ENCODE peak calls at places on chromosomes 7 and 10, in six cellular contexts. R is neural progenitor cell, D is hepatocyte, V is OCI-LY7, X is HCT116, Y is GM23338. I is an unnamed sample.

GRCh38 chr7:128946936-128947830 is 9.5 kb downstream of the IRF5 start:
- DNase-seq in D (no peak), X (no peak), Y (peak; percentile 69), V (no peak), R (no peak), I (no peak)

GRCh38 chr10:104441601-104442000 is 88.0 kb downstream of the CFAP58 start:
- DNase-seq in V (no peak), D (peak; percentile 23), R (no peak), Y (no peak), X (no peak), I (peak; percentile 95)

GRCh38 chr7:16616122-16616521 is 29.4 kb downstream of the ANKMY2 start:
- DNase-seq in D (no peak), V (no peak), Y (no peak), X (no peak), R (no peak), I (no peak)

GRCh38 chr10:114694735-114695134 is 36.7 kb upstream of the ABLIM1 start:
- DNase-seq in V (peak; percentile 38), D (peak; percentile 73), R (peak; percentile 71), X (peak; percentile 61), Y (peak; percentile 87), I (peak; percentile 54)

GRCh38 chr10:70714245-70714644 is 41.9 kb downstream of the ADAMTS14 start:
- DNase-seq in D (no peak), V (no peak), X (no peak), Y (no peak), R (no peak), I (no peak)

GRCh38 chr7:11714676-11715075 is 117.3 kb downstream of the THSD7A start:
- DNase-seq in Y (no peak), R (no peak), D (no peak), X (no peak), V (no peak), I (no peak)

GRCh38 chr7:35875292-35875691 is 74.4 kb downstream of the SEPTIN7 start:
- DNase-seq in D (no peak), X (no peak), V (no peak), Y (no peak), R (no peak), I (peak; percentile 54)

GRCh38 chr7:15525652-15526263 is 36.1 kb downstream of the AGMO start:
- DNase-seq in D (no peak), Y (no peak), R (no peak), V (no peak), X (no peak), I (no peak)

GRCh38 chr10:5531558-5532230 is 6.9 kb downstream of the CALML3 start:
- DNase-seq in X (no peak), R (no peak), D (no peak), Y (no peak), V (no peak), I (no peak)

GRCh38 chr7:80335473-80336232 is 176.2 kb downstream of the GNAT3 start:
- DNase-seq in D (peak; percentile 76), X (no peak), Y (no peak), V (no peak), R (peak; percentile 50), I (no peak)

GRCh38 chr10:4353964-4354363 is 472.0 kb upstream of the AKR1E2 start:
- DNase-seq in R (no peak), D (no peak), V (no peak), X (peak; percentile 26), Y (no peak), I (peak; percentile 63)

GRCh38 chr7:101058355-101058754 is 26.9 kb upstream of the TRIM56 start:
- DNase-seq in V (peak; percentile 45), R (peak; percentile 86), D (peak; percentile 74), Y (peak; percentile 78), X (peak; percentile 8), I (peak; percentile 52)

GRCh38 chr10:80855348-80855971 is 317.8 kb downstream of the SH2D4B start:
- DNase-seq in X (no peak), R (peak; percentile 70), D (peak; percentile 31), Y (peak; percentile 88), V (peak; percentile 33), I (no peak)

GRCh38 chr7:150897502-150898474 is 45.5 kb downstream of the AOC1 start:
- DNase-seq in X (no peak), Y (no peak), D (no peak), R (no peak), V (peak; percentile 93), I (no peak)

GRCh38 chr7:115749924-115750323 is 280.6 kb downstream of the TFEC start:
- DNase-seq in X (no peak), D (peak; percentile 12), Y (no peak), R (no peak), V (no peak), I (no peak)

GRCh38 chr10:63543576-63543962 is 22.4 kb downstream of the REEP3 start:
- DNase-seq in V (no peak), Y (no peak), R (no peak), D (no peak), X (no peak), I (no peak)

GRCh38 chr10:70201105-70201504 is 30.8 kb upstream of the SAR1A start:
- DNase-seq in X (no peak), Y (no peak), D (no peak), V (no peak), R (no peak), I (peak; percentile 31)

GRCh38 chr10:50517626-50518025 is 106.1 kb downstream of the SGMS1 start:
- DNase-seq in D (no peak), R (no peak), X (no peak), V (no peak), Y (no peak), I (no peak)

GRCh38 chr10:101840741-101841453 is 2.7 kb downstream of the KCNIP2 start:
- DNase-seq in Y (peak; percentile 96), X (peak; percentile 72), V (peak; percentile 75), R (peak; percentile 97), D (peak; percentile 91), I (peak; percentile 90)

GRCh38 chr10:46282460-46283216 is 4.2 kb upstream of the ANTXRL start:
- DNase-seq in V (no peak), Y (peak; percentile 59), D (peak; percentile 86), X (peak; percentile 27), R (peak; percentile 70), I (peak; percentile 90)

GRCh38 chr10:99506416-99506815 is 26.3 kb upstream of the NKX2-3 start:
- DNase-seq in D (no peak), X (no peak), Y (no peak), V (no peak), R (no peak), I (no peak)

GRCh38 chr10:100522945-100523344 is 3.3 kb upstream of the SEC31B start:
- DNase-seq in Y (no peak), R (no peak), X (no peak), D (no peak), V (no peak), I (peak; percentile 23)

GRCh38 chr10:103719036-103719435 is 136.3 kb downstream of the SH3PXD2A start:
- DNase-seq in V (no peak), Y (no peak), R (no peak), D (no peak), X (no peak), I (no peak)

GRCh38 chr7:15685358-15686181 is 913 bp downstream of the MEOX2 start:
- DNase-seq in V (no peak), D (peak; percentile 18), Y (peak; percentile 74), R (peak; percentile 58), X (no peak), I (peak; percentile 76)

GRCh38 chr10:62858364-62858763 is 42.2 kb upstream of the EGR2 start:
- DNase-seq in D (no peak), V (no peak), Y (peak; percentile 43), X (peak; percentile 6), R (no peak), I (peak; percentile 74)

GRCh38 chr7:65216469-65216868 is 157.2 kb upstream of the ZNF92 start:
- DNase-seq in R (peak; percentile 76), V (peak; percentile 83), X (peak; percentile 48), D (peak; percentile 84), Y (peak; percentile 89), I (peak; percentile 57)

DNA sequence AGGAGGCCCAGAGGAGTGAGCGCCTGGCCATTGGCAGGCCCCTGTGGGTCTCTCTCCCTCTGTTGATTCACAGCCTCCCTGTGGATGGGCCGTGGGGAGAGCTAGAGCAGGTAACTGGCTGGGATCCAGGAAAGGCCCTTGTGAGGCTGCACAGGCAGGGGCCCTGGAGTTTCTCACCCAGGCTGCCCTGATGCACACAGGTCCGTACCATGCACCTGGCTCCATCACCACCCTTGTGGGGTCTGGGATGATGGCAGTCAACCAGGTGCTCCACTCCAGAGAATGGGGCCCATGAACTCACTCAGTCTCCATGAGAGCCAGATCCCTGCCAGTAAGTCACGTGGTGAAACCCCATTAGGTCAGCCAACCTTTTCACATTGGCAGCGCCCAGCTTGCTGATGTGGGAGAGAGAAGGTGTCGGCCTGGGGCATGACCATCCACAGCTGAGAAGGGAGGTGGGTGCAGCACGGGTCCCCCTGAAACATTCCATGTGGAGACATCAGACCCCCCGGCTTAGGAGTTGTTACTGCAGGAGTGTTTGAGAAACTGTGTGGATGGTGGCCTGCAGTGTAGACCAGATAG is 320.8 kb downstream of the ADARB2 start:
- DNase-seq in V (no peak), Y (no peak), D (no peak), R (no peak), X (no peak), I (no peak)
- H3K27ac ChIP-seq in V (no peak overlapping the region), Y (no peak overlapping the region), D (no peak overlapping the region), R (no peak overlapping the region), X (no peak overlapping the region), I (no peak overlapping the region)

GRCh38 chr7:23570592-23571200 is 26.5 kb upstream of the CCDC126 start:
- DNase-seq in Y (peak; percentile 91), R (peak; percentile 86), X (peak; percentile 77), D (peak; percentile 82), V (peak; percentile 71), I (peak; percentile 79)
- TF ChIP-seq EZH2phosphoT487 in Y (no peak), R (no peak), X (no peak), D (no peak), V (no peak), I (no peak)

GRCh38 chr7:138964838-138965436 is 16.3 kb downstream of the KIAA1549 start:
- DNase-seq in Y (no peak), R (no peak), X (no peak), D (no peak), V (no peak), I (no peak)

GRCh38 chr7:138962561-138963270 is 18.5 kb downstream of the KIAA1549 start:
- DNase-seq in R (no peak), X (no peak), Y (no peak), D (no peak), V (no peak), I (no peak)

GRCh38 chr7:138963675-138964074 is 17.5 kb downstream of the KIAA1549 start:
- DNase-seq in R (no peak), V (no peak), Y (no peak), D (no peak), X (no peak), I (no peak)

GRCh38 chr7:138958026-138958956 is 22.9 kb downstream of the KIAA1549 start:
- DNase-seq in R (no peak), Y (no peak), X (no peak), V (no peak), D (no peak), I (no peak)

DNA sequence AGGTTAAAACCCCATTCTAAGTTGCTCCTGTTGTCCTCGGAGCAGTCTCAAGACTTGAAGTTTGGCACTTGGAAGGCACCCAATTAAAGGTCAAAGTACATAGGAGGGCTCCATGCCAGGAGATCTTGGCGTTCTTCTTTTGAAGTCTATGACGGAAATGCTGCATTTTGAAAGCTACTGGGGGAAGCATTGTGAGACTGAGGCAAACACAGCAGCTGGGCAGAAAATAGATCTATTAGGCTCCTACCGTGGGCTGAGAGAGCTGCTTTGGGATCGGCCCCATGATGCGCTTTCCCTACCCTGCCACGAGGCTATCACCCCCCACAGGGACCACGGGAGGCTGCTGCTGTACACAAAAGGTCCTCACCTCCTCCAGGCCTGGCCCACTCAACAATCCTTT is 20.0 kb downstream of the KIAA1549 start:
- DNase-seq in R (no peak), D (no peak), Y (no peak), V (no peak), X (no peak), I (no peak)
- H3K27ac ChIP-seq in R (no peak overlapping the region), D (no peak overlapping the region), Y (no peak overlapping the region), V (no peak overlapping the region), X (no peak overlapping the region), I (no peak overlapping the region)

GRCh38 chr7:27031289-27032172 is 64.3 kb downstream of the HOXA1 start:
- DNase-seq in Y (no peak), X (no peak), V (peak; percentile 12), R (no peak), D (no peak), I (peak; percentile 90)
- TF ChIP-seq EZH2phosphoT487 in Y (no peak), X (no peak), V (no peak), R (no peak), D (no peak), I (no peak)